ENCODE peak calls at places on chromosomes 11 and 22, in nine cellular contexts. P, U, K, S, F, Z, Y, O and L are unnamed samples.

GRCh38 chr11:8247312-8247711 is 16.4 kb downstream of the LMO1 start:
- DNase-seq in S (no peak), O (no peak), U (no peak), K (no peak), F (no peak), Y (no peak), Z (peak), P (no peak), L (no peak)

GRCh38 chr11:8709002-8709672 is 26.5 kb downstream of the RPL27A start:
- DNase-seq in K (peak), Y (no peak), P (no peak), O (no peak), U (no peak), S (no peak), Z (no peak), F (peak), L (no peak)

GRCh38 chr11:8011981-8012444 is 24.9 kb downstream of the EIF3F start:
- DNase-seq in Y (peak), P (no peak), O (no peak), S (no peak), U (no peak), F (peak), Z (no peak), K (peak), L (peak)

GRCh38 chr22:40196628-40197027 is 18.9 kb downstream of the TNRC6B start:
- DNase-seq in Y (peak), U (no peak), S (no peak), Z (no peak), F (peak), O (peak), P (no peak), K (no peak), L (peak)

GRCh38 chr11:2524446-2525165 is 79.8 kb downstream of the KCNQ1 start:
- DNase-seq in Y (no peak), U (peak), K (no peak), P (no peak), S (no peak), Z (no peak), O (no peak), F (no peak), L (no peak)

GRCh38 chr11:114147389-114148382 is 88.2 kb downstream of the ZBTB16 start:
- DNase-seq in Y (no peak), O (no peak), K (no peak), S (no peak), F (no peak), Z (no peak), P (no peak), U (no peak), L (peak)

GRCh38 chr22:45923812-45924211 is 53.1 kb downstream of the WNT7B start:
- DNase-seq in S (no peak), Y (no peak), K (no peak), Z (no peak), F (no peak), O (no peak), U (peak), P (no peak), L (no peak)

GRCh38 chr11:46718155-46719019 is 626 bp upstream of the F2 start:
- DNase-seq in Y (no peak), O (no peak), Z (no peak), K (no peak), P (peak), F (no peak), S (no peak), U (no peak), L (no peak)

GRCh38 chr11:119446871-119447663 is 24.1 kb upstream of the THY1 start:
- DNase-seq in O (no peak), K (no peak), P (no peak), S (no peak), Y (no peak), Z (no peak), F (no peak), U (no peak), L (no peak)

GRCh38 chr22:39253427-39254070 is 8.8 kb upstream of the PDGFB start:
- DNase-seq in K (peak), Z (no peak), S (peak), F (peak), P (peak), O (peak), U (peak), Y (peak), L (peak)

GRCh38 chr11:117930668-117931330 is 1.6 kb upstream of the TMPRSS13 start:
- DNase-seq in S (no peak), P (no peak), O (peak), U (no peak), Y (no peak), Z (peak), K (no peak), F (no peak), L (no peak)

GRCh38 chr11:284081-285020 is 4.6 kb upstream of the PGGHG start:
- DNase-seq in Y (no peak), O (no peak), P (no peak), F (no peak), Z (no peak), U (peak), S (no peak), K (no peak), L (no peak)

GRCh38 chr11:112922606-112923005 is 38.6 kb upstream of the NCAM1 start:
- DNase-seq in O (no peak), U (no peak), K (no peak), Z (no peak), S (no peak), P (no peak), F (no peak), Y (no peak), L (no peak)

GRCh38 chr11:79705648-79706047 is 264.8 kb upstream of the TENM4 start:
- DNase-seq in F (no peak), U (no peak), Y (no peak), S (no peak), Z (no peak), K (no peak), P (no peak), O (no peak), L (no peak)

GRCh38 chr11:116192509-116193206 is 580.1 kb downstream of the BUD13 start:
- DNase-seq in O (no peak), P (no peak), K (peak), U (no peak), S (no peak), F (no peak), Y (no peak), Z (no peak), L (no peak)

GRCh38 chr11:15276616-15277015 is 161.9 kb downstream of the INSC start:
- DNase-seq in K (peak), Z (no peak), S (no peak), F (no peak), P (no peak), Y (no peak), U (no peak), O (no peak), L (peak)

GRCh38 chr11:34317038-34317360 is 40.8 kb downstream of the ABTB2 start:
- DNase-seq in O (no peak), Z (no peak), P (no peak), Y (no peak), S (no peak), K (no peak), F (no peak), U (no peak), L (no peak)